ENCODE peak calls at places on chromosome 19, in nine cellular contexts. P is Peyer's patch; X is A549; L is cardiac muscle cell; A is uterus; Z is heart right ventricle; M is CD8-positive, alpha-beta T cell; B is heart left ventricle; D is psoas muscle. Q is an unnamed sample.

GRCh38 chr19:34416021-34416545 is 11.9 kb downstream of the PDCD2L start:
- DNase-seq in P (no peak), X (no peak), L (no peak), A (no peak), Z (no peak), M (no peak), B (no peak), D (no peak), Q (peak)

GRCh38 chr19:407501-408440 is 1.2 kb downstream of the C2CD4C start:
- DNase-seq in P (no peak), X (no peak), L (no peak), A (no peak), Z (no peak), M (no peak), B (no peak), D (peak), Q (no peak)

GRCh38 chr19:2154587-2155075 is 3.3 kb upstream of the AP3D1 start:
- DNase-seq in P (no peak), X (no peak), L (peak), A (no peak), Z (no peak), M (no peak), B (no peak), D (no peak), Q (no peak)

GRCh38 chr19:3899531-3900294 is 19.2 kb downstream of the ATCAY start:
- DNase-seq in P (no peak), X (no peak), L (no peak), A (peak), Z (no peak), M (no peak), B (no peak), D (no peak), Q (no peak)

GRCh38 chr19:37389234-37389633 is 18.3 kb downstream of the ZNF527 start:
- DNase-seq in P (no peak), X (no peak), L (no peak), A (no peak), Z (no peak), M (no peak), B (no peak), D (no peak), Q (no peak)

GRCh38 chr19:1773173-1773572 is 19.9 kb downstream of the ONECUT3 start:
- DNase-seq in P (no peak), X (no peak), L (no peak), A (no peak), Z (no peak), M (no peak), B (no peak), D (no peak), Q (no peak)

GRCh38 chr19:28023064-28023463 is 1189.9 kb downstream of the UQCRFS1 start:
- DNase-seq in P (no peak), X (no peak), L (no peak), A (no peak), Z (no peak), M (no peak), B (no peak), D (no peak), Q (no peak)

GRCh38 chr19:28612275-28612769 is 600.6 kb downstream of the UQCRFS1 start:
- DNase-seq in P (no peak), X (no peak), L (no peak), A (no peak), Z (no peak), M (no peak), B (no peak), D (no peak), Q (no peak)

GRCh38 chr19:38319421-38320258 is at the start of gene KCNK6:
- DNase-seq in P (peak), X (peak), L (peak), A (peak), Z (peak), M (peak), B (peak), D (peak), Q (no peak)

GRCh38 chr19:40811478-40812341 is 12.7 kb downstream of the EGLN2 start:
- DNase-seq in P (peak), X (no peak), L (peak), A (no peak), Z (no peak), M (no peak), B (peak), D (peak), Q (no peak)

GRCh38 chr19:12936582-12936981 is 1.8 kb upstream of the CALR start:
- DNase-seq in P (no peak), X (no peak), L (no peak), A (no peak), Z (no peak), M (no peak), B (no peak), D (no peak), Q (no peak)

GRCh38 chr19:45739498-45740439 is 6.5 kb downstream of the MEIOSIN start:
- DNase-seq in P (no peak), X (no peak), L (no peak), A (no peak), Z (no peak), M (no peak), B (no peak), D (no peak), Q (no peak)
- H3K4me3 ChIP-seq in P (no peak), X (no peak), L (no peak), A (no peak), Z (no peak), M (no peak), B (no peak), D (no peak), Q (no peak)

GRCh38 chr19:46913198-46913851 is 52.5 kb downstream of the ARHGAP35 start:
- DNase-seq in P (no peak), X (no peak), L (peak), A (no peak), Z (no peak), M (no peak), B (no peak), D (no peak), Q (no peak)
- H3K4me3 ChIP-seq in P (no peak), X (peak), L (no peak), A (no peak), Z (no peak), M (no peak), B (no peak), D (no peak), Q (peak)

GRCh38 chr19:17489392-17490030 is 19.2 kb downstream of the SLC27A1 start:
- DNase-seq in P (no peak), X (no peak), L (no peak), A (no peak), Z (no peak), M (no peak), B (no peak), D (no peak), Q (no peak)
- H3K4me3 ChIP-seq in P (no peak), X (no peak), L (no peak), A (no peak), Z (no peak), M (no peak), B (no peak), D (no peak), Q (no peak)

GRCh38 chr19:11373885-11374448 is 499 bp upstream of the SWSAP1 start:
- DNase-seq in P (no peak), X (no peak), L (no peak), A (no peak), Z (no peak), M (no peak), B (no peak), D (no peak), Q (no peak)
- H3K4me3 ChIP-seq in P (peak), X (peak), L (peak), A (peak), Z (peak), M (peak), B (peak), D (peak), Q (peak)

GRCh38 chr19:17555480-17555928 is at the start of gene COLGALT1:
- DNase-seq in P (peak), X (peak), L (peak), A (peak), Z (peak), M (peak), B (peak), D (peak), Q (peak)

GRCh38 chr19:17555929-17556813 is 722 bp downstream of the COLGALT1 start:
- DNase-seq in P (peak), X (no peak), L (peak), A (peak), Z (peak), M (no peak), B (peak), D (peak), Q (no peak)

GRCh38 chr19:17554968-17555479 is 425 bp upstream of the COLGALT1 start:
- DNase-seq in P (no peak), X (no peak), L (no peak), A (no peak), Z (no peak), M (no peak), B (no peak), D (no peak), Q (no peak)

GRCh38 chr19:17557461-17557860 is 2.0 kb downstream of the COLGALT1 start:
- DNase-seq in P (no peak), X (no peak), L (no peak), A (no peak), Z (no peak), M (no peak), B (peak), D (no peak), Q (no peak)

GRCh38 chr19:17556995-17557394 is 1.5 kb downstream of the COLGALT1 start:
- DNase-seq in P (no peak), X (no peak), L (no peak), A (no peak), Z (no peak), M (no peak), B (no peak), D (no peak), Q (no peak)
- H3K4me3 ChIP-seq in P (peak), X (peak), L (no peak), A (peak), Z (peak), M (no peak), B (peak), D (peak), Q (peak)

GRCh38 chr19:54201980-54202379 is 1.3 kb downstream of the RPS9 start:
- DNase-seq in P (no peak), X (no peak), L (no peak), A (no peak), Z (no peak), M (no peak), B (no peak), D (no peak), Q (no peak)

GRCh38 chr19:54206030-54206830 is 5.6 kb downstream of the RPS9 start:
- DNase-seq in P (no peak), X (no peak), L (no peak), A (no peak), Z (no peak), M (no peak), B (no peak), D (no peak), Q (no peak)

GRCh38 chr19:54201172-54201701 is 579 bp downstream of the RPS9 start:
- DNase-seq in P (no peak), X (no peak), L (no peak), A (no peak), Z (no peak), M (no peak), B (no peak), D (no peak), Q (no peak)

GRCh38 chr19:54204767-54205468 is 4.3 kb downstream of the RPS9 start:
- DNase-seq in P (no peak), X (no peak), L (no peak), A (no peak), Z (no peak), M (no peak), B (no peak), D (no peak), Q (no peak)

DNA sequence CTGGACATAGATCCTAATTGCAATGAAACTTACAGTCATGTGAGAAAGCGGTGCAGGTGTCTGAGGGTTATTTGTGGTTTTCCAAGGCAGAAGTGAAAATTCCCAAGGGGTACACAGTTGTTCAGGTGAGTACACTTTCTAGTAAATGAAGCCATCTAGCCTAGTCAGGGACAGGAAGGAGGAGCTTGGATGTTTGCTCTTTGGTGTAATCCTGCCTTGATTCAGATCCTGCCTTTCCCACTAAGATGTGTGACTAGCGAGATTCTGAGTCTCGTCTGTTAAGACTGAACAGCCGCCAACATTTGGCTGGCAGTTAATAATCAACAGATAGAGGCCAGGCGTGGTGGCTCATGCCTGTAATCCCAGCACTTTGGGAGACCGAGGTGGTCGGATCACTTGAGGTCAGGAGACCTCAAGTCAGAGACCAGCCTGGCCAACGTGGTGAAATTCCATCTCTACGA is 2.5 kb downstream of the RPS9 start:
- DNase-seq in P (no peak), X (no peak), L (no peak), A (no peak), Z (no peak), M (no peak), B (no peak), D (no peak), Q (no peak)
- H3K4me3 ChIP-seq in P (peak), X (peak), L (no peak), A (no peak), Z (no peak), M (no peak), B (no peak), D (peak), Q (peak)

GRCh38 chr19:5864725-5865486 is 5.4 kb downstream of the FUT5 start:
- DNase-seq in P (no peak), X (no peak), L (no peak), A (no peak), Z (no peak), M (no peak), B (no peak), D (no peak), Q (no peak)
- H3K4me3 ChIP-seq in P (no peak), X (no peak), L (no peak), A (no peak), Z (no peak), M (no peak), B (no peak), D (no peak), Q (no peak)